ENCODE peak calls at places on chromosomes 1 and 21, in nine cellular contexts. M is cardiac fibroblast, J is HFF-Myc, Z is transverse colon, I is B cell, K is right atrium auricular region, N is OCI-LY7, Y is RWPE1, G is fibroblast of lung. S is an unnamed sample.

GRCh38 chr1:175599212-175599681 is 144.1 kb downstream of the TNR start:
- DNase-seq in M (peak; percentile 3), J (no peak), Z (peak; percentile 13), I (peak; percentile 58), K (no peak), N (peak; percentile 80), Y (no peak), G (no peak), S (no peak)

GRCh38 chr1:178690496-178690895 is 34.5 kb upstream of the RALGPS2 start:
- DNase-seq in M (no peak), J (no peak), Z (no peak), I (no peak), K (no peak), N (no peak), Y (no peak), G (no peak), S (no peak)

GRCh38 chr1:1122981-1123480 is 7.1 kb upstream of the C1orf159 start:
- DNase-seq in M (no peak), J (no peak), Z (peak; percentile 69), I (peak; percentile 57), K (no peak), N (no peak), Y (no peak), G (no peak), S (peak; percentile 47)

GRCh38 chr1:44361478-44361877 is 6.4 kb upstream of the ERI3 start:
- DNase-seq in M (peak; percentile 15), J (no peak), Z (no peak), I (no peak), K (no peak), N (no peak), Y (no peak), G (no peak), S (no peak)

GRCh38 chr1:208031932-208032320 is 121.0 kb upstream of the CD34 start:
- DNase-seq in M (no peak), J (no peak), Z (no peak), I (no peak), K (no peak), N (no peak), Y (no peak), G (no peak), S (no peak)

GRCh38 chr1:150415800-150416199 is 51.9 kb downstream of the RPRD2 start:
- DNase-seq in M (no peak), J (no peak), Z (no peak), I (no peak), K (no peak), N (no peak), Y (no peak), G (no peak), S (no peak)

GRCh38 chr1:228207851-228208821 is at the start of gene OBSCN:
- DNase-seq in M (no peak), J (no peak), Z (no peak), I (no peak), K (peak; percentile 58), N (no peak), Y (no peak), G (no peak), S (no peak)

GRCh38 chr1:193581338-193581737 is 394.9 kb upstream of the B3GALT2 start:
- DNase-seq in M (no peak), J (no peak), Z (no peak), I (no peak), K (no peak), N (no peak), Y (no peak), G (no peak), S (no peak)

GRCh38 chr1:161307892-161308638 is 1.7 kb downstream of the MPZ start:
- DNase-seq in M (peak; percentile 27), J (no peak), Z (no peak), I (no peak), K (no peak), N (no peak), Y (no peak), G (peak; percentile 3), S (no peak)

GRCh38 chr1:152585586-152585985 is 5.3 kb upstream of the LCE3D start:
- DNase-seq in M (no peak), J (no peak), Z (no peak), I (no peak), K (no peak), N (no peak), Y (no peak), G (no peak), S (no peak)
- TF ChIP-seq CTCF in M (no peak), J (no peak), Z (no peak), I (no peak), K (no peak), N (no peak), Y (no peak), G (no peak), S (peak; percentile 32)

GRCh38 chr1:85398391-85399064 is 66.4 kb downstream of the DDAH1 start:
- DNase-seq in M (peak; percentile 80), J (no peak), Z (no peak), I (no peak), K (no peak), N (no peak), Y (peak; percentile 20), G (peak; percentile 53), S (peak; percentile 51)
- TF ChIP-seq CTCF in M (peak; percentile 47), J (peak; percentile 21), Z (no peak), I (no peak), K (peak; percentile 23), N (peak; percentile 26), Y (peak; percentile 59), G (no peak), S (peak; percentile 74)

GRCh38 chr1:64847666-64848065 is 102.8 kb downstream of the RAVER2 start:
- DNase-seq in M (no peak), J (no peak), Z (no peak), I (no peak), K (peak; percentile 42), N (no peak), Y (no peak), G (no peak), S (no peak)
- TF ChIP-seq CTCF in M (no peak), J (no peak), Z (no peak), I (no peak), K (no peak), N (no peak), Y (no peak), G (no peak), S (no peak)

GRCh38 chr21:30468912-30469812 is 11.0 kb downstream of the KRTAP19-1 start:
- DNase-seq in M (no peak), J (no peak), Z (no peak), I (no peak), K (no peak), N (no peak), Y (no peak), G (no peak), S (no peak)

GRCh38 chr21:30463713-30464112 is 16.5 kb downstream of the KRTAP19-1 start:
- DNase-seq in M (no peak), J (no peak), Z (no peak), I (no peak), K (no peak), N (peak; percentile 6), Y (peak; percentile 4), G (no peak), S (no peak)
- TF ChIP-seq CTCF in M (peak; percentile 34), J (peak; percentile 21), Z (no peak), I (no peak), K (no peak), N (peak; percentile 73), Y (peak; percentile 70), G (no peak), S (peak; percentile 68)

S was measured in HFFc6.